ENCODE peak calls at places on chromosome 13, in nine cellular contexts. D, M, W, Q, N, G, R, Z and E are unnamed samples.

GRCh38 chr13:28049880-28050871 is 50.2 kb downstream of the FLT3 start:
- DNase-seq in W (no peak), N (no peak), Z (no peak), G (no peak), Q (no peak), D (no peak), R (no peak), M (no peak), E (no peak)

GRCh38 chr13:41785402-41786142 is 175.3 kb downstream of the VWA8 start:
- DNase-seq in Q (no peak), D (no peak), N (no peak), W (no peak), M (no peak), G (no peak), Z (no peak), R (no peak), E (no peak)

GRCh38 chr13:107271226-107271625 is 703.3 kb upstream of the ARGLU1 start:
- DNase-seq in D (no peak), M (no peak), N (no peak), W (no peak), R (no peak), Z (no peak), G (peak; percentile 25), Q (no peak), E (peak; percentile 78)

GRCh38 chr13:66618702-66619101 is 611.4 kb downstream of the PCDH9 start:
- DNase-seq in Z (no peak), M (no peak), N (no peak), G (no peak), D (no peak), R (no peak), Q (peak; percentile 25), W (no peak), E (no peak)

GRCh38 chr13:94305463-94305862 is 174.0 kb downstream of the DCT start:
- DNase-seq in G (no peak), Q (no peak), R (no peak), M (no peak), D (no peak), N (no peak), Z (no peak), W (no peak), E (no peak)

GRCh38 chr13:67183151-67183550 is 47.0 kb downstream of the PCDH9 start:
- DNase-seq in G (no peak), R (no peak), N (no peak), W (no peak), Q (no peak), M (no peak), Z (no peak), D (no peak), E (no peak)

GRCh38 chr13:113151745-113152707 is 6.4 kb upstream of the PROZ start:
- DNase-seq in D (peak; percentile 29), Z (no peak), Q (no peak), N (peak; percentile 15), W (no peak), R (no peak), M (no peak), G (peak; percentile 35), E (no peak)

GRCh38 chr13:38395505-38395803 is 45.8 kb downstream of the UFM1 start:
- DNase-seq in R (no peak), Z (no peak), D (no peak), N (no peak), Q (no peak), W (no peak), G (no peak), M (no peak), E (no peak)

GRCh38 chr13:75091185-75091584 is 390.8 kb downstream of the TBC1D4 start:
- DNase-seq in Q (no peak), G (no peak), N (no peak), D (no peak), M (no peak), W (no peak), Z (no peak), R (no peak), E (no peak)

GRCh38 chr13:36919206-36919832 is 719 bp downstream of the SMAD9 start:
- DNase-seq in G (peak; percentile 35), Z (no peak), W (no peak), D (no peak), N (peak; percentile 80), M (no peak), Q (no peak), R (no peak), E (peak; percentile 79)

GRCh38 chr13:93450226-93450625 is 223.6 kb downstream of the GPC6 start:
- DNase-seq in G (no peak), D (no peak), N (no peak), M (no peak), R (no peak), W (no peak), Z (no peak), Q (no peak), E (no peak)

GRCh38 chr13:64305246-64305645 is 2889.6 kb upstream of the PCDH20 start:
- DNase-seq in Z (no peak), M (no peak), G (no peak), N (no peak), Q (no peak), D (no peak), W (no peak), R (no peak), E (no peak)

GRCh38 chr13:110416131-110416584 is 109.1 kb downstream of the COL4A2 start:
- DNase-seq in R (no peak), D (no peak), Q (no peak), G (no peak), W (no peak), N (no peak), Z (no peak), M (no peak), E (no peak)

GRCh38 chr13:87259479-87260083 is 411.6 kb upstream of the SLITRK5 start:
- DNase-seq in D (no peak), M (no peak), Q (peak; percentile 24), N (peak; percentile 35), R (no peak), G (no peak), Z (no peak), W (no peak), E (no peak)